ENCODE peak calls at places on chromosomes 16 and 17, in six cellular contexts. H is IMR-90, E is H1, D is mesenchymal stem cell, P is mesendoderm, T is H9. Q is an unnamed sample.

GRCh38 chr16:17334096-17334495 is 136.7 kb downstream of the XYLT1 start:
- DNase-seq in H (peak), E (no peak), D (no peak), P (no peak), T (no peak), Q (no peak)

GRCh38 chr16:58339452-58339938 is 44.7 kb upstream of the PRSS54 start:
- DNase-seq in H (no peak), E (no peak), D (peak), P (peak), T (peak), Q (no peak)

GRCh38 chr17:4739122-4740024 is at the start of the genes CXCL16 and ZMYND15:
- DNase-seq in H (no peak), E (peak), D (peak), P (no peak), T (peak), Q (no peak)

GRCh38 chr16:31094088-31094423 is 541 bp downstream of the VKORC1 start:
- DNase-seq in H (no peak), E (no peak), D (no peak), P (peak), T (peak), Q (peak)

GRCh38 chr16:31093132-31093703 is 1.4 kb downstream of the VKORC1 start:
- DNase-seq in H (peak), E (peak), D (no peak), P (peak), T (peak), Q (peak)

GRCh38 chr16:882256-882655 is 81.7 kb upstream of the GNG13 start:
- DNase-seq in H (no peak), E (no peak), D (no peak), P (no peak), T (no peak), Q (no peak)

GRCh38 chr17:70134777-70135176 is 34.6 kb upstream of the KCNJ2 start:
- DNase-seq in H (no peak), E (no peak), D (no peak), P (no peak), T (no peak), Q (no peak)

GRCh38 chr16:54080524-54081008 is 206.0 kb downstream of the IRX3 start:
- DNase-seq in H (peak), E (no peak), D (peak), P (no peak), T (no peak), Q (no peak)

GRCh38 chr16:12771341-12771798 is 32.3 kb downstream of the CPPED1 start:
- DNase-seq in H (no peak), E (no peak), D (no peak), P (no peak), T (no peak), Q (no peak)

GRCh38 chr16:66081967-66082366 is 284.5 kb upstream of the CDH5 start:
- DNase-seq in H (peak), E (no peak), D (peak), P (peak), T (peak), Q (no peak)

GRCh38 chr17:14211778-14212177 is 24.9 kb downstream of the CDRT15 start:
- DNase-seq in H (no peak), E (peak), D (no peak), P (no peak), T (peak), Q (no peak)

GRCh38 chr17:28727727-28728363 is 743 bp upstream of the NEK8 start:
- DNase-seq in H (peak), E (peak), D (peak), P (peak), T (peak), Q (peak)

GRCh38 chr16:50989047-50989446 is 162.0 kb downstream of the SALL1 start:
- DNase-seq in H (no peak), E (no peak), D (no peak), P (no peak), T (no peak), Q (no peak)

GRCh38 chr17:67461228-67461780 is 84.2 kb downstream of the PITPNC1 start:
- DNase-seq in H (no peak), E (no peak), D (no peak), P (no peak), T (peak), Q (no peak)

GRCh38 chr17:35089846-35090193 is 26.3 kb upstream of the RFFL start:
- DNase-seq in H (peak), E (no peak), D (peak), P (peak), T (peak), Q (no peak)

GRCh38 chr17:33121272-33121671 is 129.6 kb downstream of the SPACA3 start:
- DNase-seq in H (no peak), E (no peak), D (no peak), P (no peak), T (no peak), Q (no peak)

GRCh38 chr16:72455743-72456659 is 284.0 kb upstream of the PMFBP1 start:
- DNase-seq in H (no peak), E (no peak), D (no peak), P (no peak), T (no peak), Q (no peak)

GRCh38 chr16:4115209-4115940 is 867 bp downstream of the ADCY9 start:
- DNase-seq in H (peak), E (peak), D (peak), P (peak), T (peak), Q (peak)

GRCh38 chr16:89048871-89049422 is 44.7 kb upstream of the ACSF3 start:
- DNase-seq in H (no peak), E (no peak), D (no peak), P (no peak), T (no peak), Q (no peak)

GRCh38 chr16:57562066-57562465 is 19.6 kb downstream of the ADGRG5 start:
- DNase-seq in H (no peak), E (no peak), D (no peak), P (no peak), T (no peak), Q (no peak)

GRCh38 chr16:54987081-54987480 is 56.4 kb downstream of the IRX5 start:
- DNase-seq in H (no peak), E (no peak), D (no peak), P (no peak), T (no peak), Q (peak)

GRCh38 chr17:68789203-68789962 is 165.8 kb downstream of the ABCA8 start:
- DNase-seq in H (no peak), E (no peak), D (no peak), P (no peak), T (no peak), Q (no peak)

GRCh38 chr17:47717845-47718621 is 15.0 kb upstream of the TBX21 start:
- DNase-seq in H (no peak), E (no peak), D (no peak), P (no peak), T (no peak), Q (no peak)

GRCh38 chr16:82633964-82634600 is 7.3 kb downstream of the CDH13 start:
- DNase-seq in H (peak), E (no peak), D (peak), P (peak), T (no peak), Q (no peak)

GRCh38 chr16:11470676-11471415 is 115.9 kb downstream of the LITAF start:
- DNase-seq in H (peak), E (no peak), D (no peak), P (no peak), T (no peak), Q (no peak)

GRCh38 chr17:48883171-48883570 is 9.4 kb upstream of the ATP5MC1 start:
- DNase-seq in H (no peak), E (no peak), D (no peak), P (no peak), T (no peak), Q (no peak)

GRCh38 chr17:42107597-42108576 is 4.6 kb downstream of the DHX58 start:
- DNase-seq in H (peak), E (peak), D (peak), P (peak), T (peak), Q (peak)

GRCh38 chr17:63140255-63140654 is 174.2 kb downstream of the TANC2 start:
- DNase-seq in H (peak), E (no peak), D (peak), P (no peak), T (no peak), Q (no peak)

GRCh38 chr17:28978565-28978964 is 27.2 kb upstream of the PHF12 start:
- DNase-seq in H (no peak), E (no peak), D (no peak), P (no peak), T (no peak), Q (no peak)

GRCh38 chr16:57591086-57591869 is 37.2 kb upstream of the ADGRG1 start:
- DNase-seq in H (peak), E (peak), D (peak), P (peak), T (peak), Q (peak)

GRCh38 chr16:76235426-76235825 is 41.8 kb upstream of the CNTNAP4 start:
- DNase-seq in H (no peak), E (no peak), D (no peak), P (no peak), T (no peak), Q (no peak)

GRCh38 chr16:19835989-19836421 is 48.6 kb downstream of the GPRC5B start:
- DNase-seq in H (peak), E (no peak), D (peak), P (no peak), T (no peak), Q (no peak)

GRCh38 chr17:28549274-28550132 is 2.9 kb downstream of the UNC119 start:
- DNase-seq in H (no peak), E (no peak), D (no peak), P (no peak), T (no peak), Q (no peak)

GRCh38 chr16:90046971-90047713 is 27.9 kb upstream of the DBNDD1 start:
- DNase-seq in H (peak), E (peak), D (peak), P (no peak), T (peak), Q (no peak)

GRCh38 chr17:73645050-73645871 is 1.0 kb upstream of the SDK2 start:
- DNase-seq in H (no peak), E (no peak), D (peak), P (peak), T (peak), Q (peak)

GRCh38 chr17:3916825-3917224 is 560 bp upstream of the P2RX1 start:
- DNase-seq in H (no peak), E (no peak), D (no peak), P (no peak), T (no peak), Q (no peak)

GRCh38 chr17:42221886-42222745 is 27.8 kb upstream of the GHDC start:
- DNase-seq in H (peak), E (peak), D (peak), P (peak), T (peak), Q (peak)

DNA sequence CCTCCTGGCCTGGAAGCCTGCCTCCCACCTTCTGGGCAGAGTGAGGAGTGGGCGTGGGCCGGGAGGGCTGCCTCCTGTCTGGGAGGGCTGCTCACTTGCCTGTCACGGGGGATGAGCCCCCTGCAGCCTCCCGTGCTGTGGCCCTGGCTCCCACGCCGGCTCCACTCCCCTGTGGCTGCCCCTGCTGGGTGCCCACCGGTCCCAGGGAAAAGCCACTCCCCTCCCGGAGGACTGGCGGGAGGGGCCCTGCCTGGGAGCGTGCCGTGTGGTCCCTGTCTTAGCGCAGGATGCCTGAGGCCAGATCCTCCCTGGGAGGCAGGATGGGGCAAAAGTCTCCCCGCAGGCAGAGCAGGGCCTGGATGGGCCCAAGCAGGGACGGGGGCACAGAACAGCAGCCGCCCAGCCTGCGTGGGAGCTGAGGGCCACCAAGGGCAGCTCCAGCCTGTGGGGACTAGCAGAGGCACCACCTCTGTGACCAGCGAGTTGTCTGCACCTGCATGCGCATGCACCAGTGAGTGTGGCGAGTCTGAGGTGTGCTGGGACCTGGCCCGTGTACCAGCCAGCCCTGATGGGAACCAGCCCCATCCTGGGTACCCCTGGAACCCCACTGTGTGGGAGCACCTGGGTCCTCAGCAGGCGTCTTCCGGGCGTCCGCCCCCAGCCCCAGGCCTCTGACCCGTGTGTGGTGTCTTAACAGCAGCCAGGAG is 339.9 kb downstream of the SEC14L1 start:
- DNase-seq in H (no peak), E (no peak), D (no peak), P (no peak), T (no peak), Q (no peak)
- H3K4ac ChIP-seq in H (peak), E (no peak), D (peak), P (peak), T (no peak), Q (peak)

DNA sequence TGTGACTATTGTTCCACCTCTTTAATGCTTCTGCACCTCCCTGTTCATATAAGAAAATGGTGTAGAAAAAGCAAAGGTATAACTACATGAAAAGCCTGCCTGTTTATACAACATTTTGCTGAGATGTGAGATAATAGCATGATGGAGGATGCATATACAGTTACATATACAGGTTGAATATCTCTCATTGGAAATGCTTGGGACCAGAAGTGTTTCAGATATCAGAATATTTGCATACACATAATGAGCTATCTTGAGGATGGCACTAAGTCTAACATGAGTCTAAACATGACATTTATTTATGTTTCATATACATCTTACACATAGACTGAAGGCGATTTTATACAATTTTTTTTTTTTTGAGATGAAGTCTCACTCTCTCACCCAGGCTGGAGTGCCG is 5.7 kb upstream of the WSB1 start:
- DNase-seq in H (no peak), E (no peak), D (no peak), P (no peak), T (no peak), Q (no peak)
- H2BK15ac ChIP-seq in H (no peak), E (no peak), D (no peak), P (no peak), T (no peak), Q (no peak)

GRCh38 chr17:8729860-8730259 is 14.8 kb downstream of the CCDC42 start:
- DNase-seq in H (no peak), E (no peak), D (no peak), P (no peak), T (no peak), Q (no peak)

GRCh38 chr17:8728991-8729390 is 15.6 kb downstream of the CCDC42 start:
- DNase-seq in H (no peak), E (no peak), D (no peak), P (peak), T (no peak), Q (no peak)

GRCh38 chr17:8729421-8729820 is 15.2 kb downstream of the CCDC42 start:
- DNase-seq in H (no peak), E (no peak), D (no peak), P (no peak), T (no peak), Q (no peak)

GRCh38 chr17:8726951-8727555 is 17.6 kb downstream of the CCDC42 start:
- DNase-seq in H (no peak), E (no peak), D (no peak), P (no peak), T (peak), Q (no peak)

DNA sequence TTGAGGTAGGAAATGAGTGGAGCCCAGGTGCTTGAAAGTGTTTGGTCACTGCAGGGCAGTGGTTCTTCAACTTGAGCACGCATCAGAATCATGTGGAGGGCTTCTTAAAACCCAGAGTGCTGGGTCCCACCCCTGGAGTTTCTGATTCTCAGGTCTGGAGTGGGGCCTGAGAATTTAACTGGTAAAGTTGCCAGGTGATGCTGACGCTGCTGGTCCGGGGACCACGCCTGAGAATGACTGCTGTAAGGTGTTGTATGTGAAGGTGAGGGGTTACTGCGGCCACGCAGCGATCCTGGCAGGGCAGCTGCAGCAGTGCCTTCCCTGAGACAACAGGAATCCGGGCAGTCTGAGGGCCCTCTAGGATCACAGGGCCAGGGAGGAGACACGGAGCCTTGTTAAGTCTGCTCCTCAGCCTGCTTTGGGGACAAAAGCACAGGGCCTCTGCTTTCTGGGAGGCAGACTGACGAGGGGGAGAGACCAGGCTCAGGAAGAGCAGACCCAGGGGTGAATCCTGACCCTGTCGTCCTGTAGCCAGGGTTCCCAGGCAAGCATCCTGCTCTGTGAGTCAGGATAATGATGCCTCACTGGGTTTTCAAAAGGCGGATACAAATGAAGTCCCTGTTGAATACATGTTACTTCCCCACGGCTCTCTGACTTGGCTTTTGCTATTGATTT is 16.2 kb downstream of the CCDC42 start:
- DNase-seq in H (no peak), E (no peak), D (no peak), P (no peak), T (no peak), Q (no peak)
- H3K4ac ChIP-seq in H (no peak), E (no peak), D (no peak), P (no peak), T (no peak), Q (no peak)

DNA sequence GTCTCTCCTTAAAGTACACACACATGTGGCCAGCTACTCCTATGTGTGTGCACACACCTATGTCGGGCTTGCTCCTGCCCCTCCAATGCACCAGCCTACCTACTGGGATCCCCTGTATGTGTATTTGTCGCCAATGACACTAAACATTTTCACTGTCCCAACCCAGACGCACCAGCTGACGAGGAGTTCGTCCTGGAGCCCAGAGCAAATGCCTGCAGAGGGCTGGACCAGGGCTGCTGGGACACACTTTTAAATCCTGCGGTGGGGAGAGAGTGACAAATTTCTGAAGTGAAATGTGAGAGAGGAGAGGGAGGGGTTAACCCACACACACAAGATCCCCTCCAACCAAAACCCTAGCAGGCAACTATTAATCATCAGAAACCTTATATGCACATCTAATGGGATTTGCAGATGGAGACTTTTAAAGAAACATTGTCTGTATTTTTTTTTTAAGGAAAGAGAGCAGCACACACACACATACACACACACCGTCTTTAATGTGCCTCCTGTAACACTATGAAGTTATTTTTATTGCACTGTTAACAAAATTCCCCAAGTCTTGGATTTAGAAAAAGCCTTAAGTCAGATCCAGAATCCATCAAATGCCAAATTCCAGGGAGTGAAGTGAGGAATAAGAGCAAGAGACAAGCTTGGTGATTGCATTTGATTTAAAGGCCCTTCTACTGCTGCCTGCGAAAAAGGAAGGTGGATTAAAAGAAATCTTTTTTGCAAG is at the start of gene MEOX1:
- DNase-seq in H (peak), E (no peak), D (no peak), P (peak), T (no peak), Q (no peak)
- H2BK15ac ChIP-seq in H (no peak), E (peak), D (no peak), P (no peak), T (no peak), Q (peak)

GRCh38 chr17:30378797-30379302 is at the start of gene CPD:
- DNase-seq in H (peak), E (peak), D (peak), P (peak), T (peak), Q (peak)
- H3K4ac ChIP-seq in H (peak), E (no peak), D (peak), P (no peak), T (no peak), Q (no peak)